ENCODE peak calls at places on chromosomes 5 and 9, in seven cellular contexts. L, M, O, D, S, K and U are unnamed samples.

GRCh38 chr5:146722361-146722779 is 156.2 kb downstream of the PPP2R2B start:
- DNase-seq in L (peak; percentile 68), M (peak; percentile 65), O (peak; percentile 73), D (no peak), S (no peak), K (no peak), U (no peak)

GRCh38 chr5:103391659-103392058 is 133.1 kb downstream of the MACIR start:
- DNase-seq in L (no peak), M (no peak), O (no peak), D (no peak), S (no peak), K (no peak), U (no peak)

GRCh38 chr9:75932026-75932425 is 41.6 kb downstream of the PCSK5 start:
- DNase-seq in L (no peak), M (no peak), O (no peak), D (no peak), S (no peak), K (no peak), U (no peak)

GRCh38 chr9:28073278-28073677 is 500.0 kb upstream of the C9orf72 start:
- DNase-seq in L (peak; percentile 69), M (peak; percentile 71), O (peak; percentile 60), D (no peak), S (peak; percentile 38), K (peak; percentile 34), U (no peak)

GRCh38 chr5:81626524-81626923 is 124.4 kb downstream of the SSBP2 start:
- DNase-seq in L (peak; percentile 78), M (peak; percentile 72), O (peak; percentile 74), D (no peak), S (no peak), K (peak; percentile 93), U (peak; percentile 68)

GRCh38 chr5:149804478-149805450 is 74.7 kb downstream of the PPARGC1B start:
- DNase-seq in L (no peak), M (no peak), O (no peak), D (no peak), S (no peak), K (no peak), U (no peak)

GRCh38 chr5:132483661-132484385 is 6.8 kb downstream of the IRF1 start:
- DNase-seq in L (no peak), M (no peak), O (no peak), D (no peak), S (no peak), K (no peak), U (no peak)

GRCh38 chr9:121826711-121827110 is 175.3 kb downstream of the DAB2IP start:
- DNase-seq in L (no peak), M (no peak), O (no peak), D (peak; percentile 2), S (no peak), K (no peak), U (no peak)

GRCh38 chr5:105033642-105034217 is 1471.1 kb upstream of the NUDT12 start:
- DNase-seq in L (no peak), M (no peak), O (no peak), D (no peak), S (no peak), K (no peak), U (no peak)

GRCh38 chr9:98719055-98719454 is 10.3 kb upstream of the GABBR2 start:
- DNase-seq in L (no peak), M (no peak), O (no peak), D (no peak), S (no peak), K (no peak), U (no peak)

GRCh38 chr9:109181284-109181683 is 14.2 kb upstream of the FRRS1L start:
- DNase-seq in L (no peak), M (no peak), O (no peak), D (no peak), S (no peak), K (no peak), U (no peak)

GRCh38 chr5:175700991-175701390 is 43.1 kb downstream of the HRH2 start:
- DNase-seq in L (no peak), M (no peak), O (no peak), D (peak; percentile 6), S (no peak), K (no peak), U (no peak)

GRCh38 chr9:73079326-73079725 is 72.3 kb upstream of the ANXA1 start:
- DNase-seq in L (peak; percentile 74), M (no peak), O (no peak), D (no peak), S (no peak), K (no peak), U (no peak)

GRCh38 chr9:89929315-89929714 is 324.5 kb downstream of the GADD45G start:
- DNase-seq in L (no peak), M (no peak), O (no peak), D (no peak), S (no peak), K (no peak), U (no peak)

GRCh38 chr5:3825888-3826465 is 230.3 kb downstream of the IRX1 start:
- DNase-seq in L (peak; percentile 22), M (no peak), O (no peak), D (no peak), S (no peak), K (no peak), U (no peak)

GRCh38 chr5:56269216-56269927 is 36.2 kb upstream of the ANKRD55 start:
- DNase-seq in L (peak; percentile 40), M (peak; percentile 85), O (peak; percentile 81), D (no peak), S (peak; percentile 15), K (peak; percentile 78), U (peak; percentile 45)

GRCh38 chr9:104240890-104241289 is 146.8 kb downstream of the SMC2 start:
- DNase-seq in L (no peak), M (no peak), O (no peak), D (no peak), S (no peak), K (no peak), U (no peak)

DNA sequence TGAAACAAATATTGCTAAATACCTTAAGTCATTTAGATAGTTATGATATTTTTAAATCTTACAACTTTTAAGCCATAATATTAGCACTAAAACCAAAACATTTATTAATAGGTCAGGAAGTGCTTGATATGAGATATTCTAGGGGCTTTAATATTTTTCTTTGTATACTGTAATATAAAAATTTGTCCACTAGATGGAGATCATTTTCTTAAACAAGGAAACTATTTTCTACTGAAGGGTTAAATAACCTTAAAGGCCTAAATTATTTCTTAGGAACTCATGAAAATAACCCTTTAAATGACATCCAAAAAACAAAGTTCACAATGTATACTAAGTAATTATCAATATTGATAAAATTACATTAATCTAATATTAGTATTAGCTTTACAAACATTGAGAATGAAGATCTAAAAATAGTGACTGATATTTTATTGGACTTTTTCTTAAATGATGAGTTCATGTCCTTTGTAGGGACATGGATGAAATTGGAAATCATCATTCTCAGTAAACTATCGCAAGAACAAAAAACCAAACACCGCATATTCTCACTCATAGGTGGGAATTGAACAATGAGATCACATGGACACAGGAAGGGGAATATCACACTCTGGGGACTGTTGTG is 635.7 kb downstream of the RAB3C start:
- DNase-seq in L (peak; percentile 21), M (peak; percentile 36), O (peak; percentile 47), D (no peak), S (no peak), K (no peak), U (no peak)
- TF ChIP-seq CTCF in L (peak; percentile 6), M (peak; percentile 18), O (no peak), D (no peak), S (peak; percentile 23), K (no peak), U (peak; percentile 78)

GRCh38 chr9:35350212-35350611 is 139.7 kb upstream of the RUSC2 start:
- DNase-seq in L (no peak), M (no peak), O (no peak), D (no peak), S (no peak), K (no peak), U (no peak)
- TF ChIP-seq CTCF in L (no peak), M (no peak), O (no peak), D (no peak), S (no peak), K (no peak), U (no peak)

DNA sequence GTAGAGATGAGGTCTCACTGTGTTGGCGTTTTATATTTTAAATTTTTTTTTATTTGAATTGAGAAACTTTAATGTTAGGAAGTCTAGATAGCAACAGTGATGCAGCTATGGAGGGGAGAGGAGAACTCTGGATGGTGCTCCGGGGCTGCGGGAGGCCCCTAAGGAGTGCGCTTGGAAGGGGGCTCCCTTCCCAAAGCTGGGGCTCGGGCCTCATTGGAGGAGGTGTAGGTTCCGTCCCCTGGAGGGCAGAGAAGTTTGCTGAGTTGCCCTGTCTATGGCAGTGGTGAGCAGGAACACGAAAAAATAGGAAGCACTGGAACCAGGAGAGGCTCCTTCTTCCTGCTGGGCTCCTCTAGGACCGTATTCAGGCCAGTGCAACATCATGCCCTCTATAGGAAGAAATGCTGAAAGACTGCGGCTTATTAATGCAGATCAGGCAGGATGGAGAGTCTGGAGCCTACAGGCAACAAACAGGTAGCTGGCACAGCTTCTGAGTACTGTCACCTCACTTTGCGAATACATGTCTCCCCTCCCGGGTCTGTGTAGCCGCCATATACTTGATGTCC is 16.1 kb downstream of the AHRR start:
- DNase-seq in L (peak; percentile 56), M (peak; percentile 53), O (peak; percentile 53), D (no peak), S (no peak), K (peak; percentile 61), U (peak; percentile 30)
- TF ChIP-seq CTCF in L (peak; percentile 59), M (peak; percentile 60), O (peak; percentile 46), D (no peak), S (no peak), K (peak; percentile 34), U (peak; percentile 33)

DNA sequence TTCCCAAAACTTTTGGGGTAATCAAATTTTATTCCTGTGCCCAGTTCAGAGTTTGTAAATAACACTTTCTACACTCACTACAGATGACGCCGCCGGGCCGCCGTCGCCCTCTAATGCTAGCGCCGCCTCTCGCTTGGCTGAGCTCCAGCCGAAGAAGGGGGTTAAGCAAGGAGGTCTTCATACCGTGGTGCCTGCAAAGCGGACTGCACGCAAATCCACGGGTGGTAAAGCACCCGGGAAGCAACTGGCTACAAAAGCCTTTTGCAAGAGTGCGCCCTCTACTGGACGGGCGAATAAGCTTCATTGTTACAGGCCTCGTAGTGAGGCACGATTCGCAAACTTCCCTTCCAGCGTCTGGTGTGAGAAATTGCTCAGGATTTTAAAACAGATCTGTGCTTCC is 280.4 kb downstream of the MEF2C start:
- DNase-seq in L (peak; percentile 9), M (no peak), O (no peak), D (no peak), S (no peak), K (no peak), U (no peak)
- TF ChIP-seq CTCF in L (peak; percentile 34), M (no peak), O (no peak), D (no peak), S (no peak), K (no peak), U (peak; percentile 47)

GRCh38 chr5:107672212-107673105 is 1.7 kb upstream of the EFNA5 start:
- DNase-seq in L (peak; percentile 99), M (peak; percentile 99), O (peak; percentile 94), D (peak; percentile 85), S (peak; percentile 61), K (peak; percentile 96), U (no peak)
- TF ChIP-seq CTCF in L (no peak), M (no peak), O (no peak), D (no peak), S (no peak), K (no peak), U (no peak)

GRCh38 chr5:15515229-15515628 is 15.2 kb downstream of the FBXL7 start:
- DNase-seq in L (no peak), M (peak; percentile 11), O (no peak), D (no peak), S (no peak), K (peak; percentile 45), U (no peak)
- TF ChIP-seq CTCF in L (no peak), M (no peak), O (peak; percentile 29), D (no peak), S (no peak), K (no peak), U (no peak)